ENCODE peak calls at places on chromosomes 2 and 18, in nine cellular contexts. F is lower leg skin; G is activated T-cell treated with anti-CD3 and anti-CD28 coated beads for 24 hours; Z is KBM-7; M is nucleus accumbens; I is stimulated activated CD4-positive, alpha-beta T cell treated with anti-CD3 and anti-CD28 coated beads, Interleukin-15, amount 100 ng/mL, for 1 hour; U is HuH-7.5; T is neural crest cell; D is right cardiac atrium. W is an unnamed sample.

GRCh38 chr2:233365861-233366520 is 11.7 kb downstream of the DGKD start:
- DNase-seq in F (peak), G (no peak), Z (no peak), M (peak), I (no peak), U (no peak), T (no peak), D (no peak), W (no peak)

GRCh38 chr18:4204151-4204720 is 250.9 kb downstream of the DLGAP1 start:
- DNase-seq in F (no peak), G (no peak), Z (no peak), M (no peak), I (no peak), U (no peak), T (no peak), D (no peak), W (no peak)

GRCh38 chr2:1665761-1666505 is 78.4 kb downstream of the PXDN start:
- DNase-seq in F (peak), G (no peak), Z (no peak), M (no peak), I (no peak), U (no peak), T (no peak), D (no peak), W (no peak)

GRCh38 chr18:48800479-48800876 is 150.3 kb downstream of the SMAD7 start:
- DNase-seq in F (peak), G (no peak), Z (no peak), M (no peak), I (no peak), U (no peak), T (no peak), D (no peak), W (no peak)

GRCh38 chr2:30514134-30514860 is 67.3 kb downstream of the LCLAT1 start:
- DNase-seq in F (no peak), G (no peak), Z (no peak), M (no peak), I (no peak), U (no peak), T (no peak), D (peak), W (no peak)

GRCh38 chr2:119251652-119252051 is 28.0 kb downstream of the STEAP3 start:
- DNase-seq in F (peak), G (no peak), Z (no peak), M (no peak), I (no peak), U (no peak), T (no peak), D (no peak), W (no peak)

GRCh38 chr18:32126538-32126937 is 34.9 kb downstream of the RNF138 start:
- DNase-seq in F (no peak), G (no peak), Z (no peak), M (no peak), I (no peak), U (no peak), T (no peak), D (no peak), W (no peak)

GRCh38 chr2:41829011-41829500 is 218.8 kb upstream of the PKDCC start:
- DNase-seq in F (no peak), G (no peak), Z (no peak), M (no peak), I (no peak), U (no peak), T (no peak), D (no peak), W (no peak)

GRCh38 chr18:72541871-72542690 is 2.1 kb downstream of the CBLN2 start:
- DNase-seq in F (no peak), G (no peak), Z (no peak), M (no peak), I (no peak), U (no peak), T (peak), D (no peak), W (no peak)

GRCh38 chr2:141570474-141571131 is 560.2 kb downstream of the LRP1B start:
- DNase-seq in F (no peak), G (no peak), Z (no peak), M (no peak), I (no peak), U (no peak), T (no peak), D (peak), W (no peak)

GRCh38 chr18:34933880-34934689 is 107.1 kb upstream of the MAPRE2 start:
- DNase-seq in F (no peak), G (no peak), Z (no peak), M (no peak), I (no peak), U (no peak), T (no peak), D (no peak), W (no peak)

GRCh38 chr2:56680971-56681631 is 497.3 kb downstream of the CCDC85A start:
- DNase-seq in F (no peak), G (no peak), Z (no peak), M (no peak), I (no peak), U (no peak), T (no peak), D (no peak), W (no peak)

W was measured in Kasumi-1.